ENCODE peak calls at places on chromosomes 11 and 22, in eight cellular contexts. Q is brain microvascular endothelial cell, P is RWPE1, H is ovary, G is pancreas, T is OCI-LY7, N is DND-41, B is kidney. S is an unnamed sample.

GRCh38 chr22:16801571-16801970 is 23.6 kb downstream of the XKR3 start:
- DNase-seq in Q (no peak), P (no peak), H (no peak), G (no peak), T (no peak), N (no peak), B (no peak), S (no peak)

GRCh38 chr11:44424841-44425240 is 114.9 kb upstream of the ALX4 start:
- DNase-seq in Q (no peak), P (peak), H (no peak), G (no peak), T (no peak), N (no peak), B (no peak), S (no peak)

GRCh38 chr22:44307509-44308169 is 5.1 kb downstream of the SHISAL1 start:
- DNase-seq in Q (no peak), P (no peak), H (peak), G (peak), T (no peak), N (no peak), B (no peak), S (peak)

GRCh38 chr11:128488471-128488870 is 98.9 kb downstream of the ETS1 start:
- DNase-seq in Q (peak), P (peak), H (no peak), G (no peak), T (no peak), N (no peak), B (no peak), S (no peak)

GRCh38 chr11:11148104-11148509 is 204.9 kb downstream of the CSNK2A3 start:
- DNase-seq in Q (peak), P (peak), H (peak), G (no peak), T (no peak), N (no peak), B (peak), S (peak)

GRCh38 chr11:215581-216037 is 8.1 kb downstream of the RIC8A start:
- DNase-seq in Q (no peak), P (no peak), H (no peak), G (no peak), T (no peak), N (no peak), B (peak), S (peak)

GRCh38 chr22:40982482-40983385 is 31.6 kb downstream of the RBX1 start:
- DNase-seq in Q (no peak), P (no peak), H (no peak), G (no peak), T (peak), N (no peak), B (no peak), S (no peak)

GRCh38 chr11:17473071-17473744 is 3.4 kb downstream of the ABCC8 start:
- DNase-seq in Q (peak), P (no peak), H (no peak), G (no peak), T (no peak), N (no peak), B (no peak), S (no peak)

GRCh38 chr11:123173040-123173855 is 21.8 kb downstream of the CLMP start:
- DNase-seq in Q (peak), P (peak), H (no peak), G (no peak), T (no peak), N (no peak), B (no peak), S (no peak)

GRCh38 chr11:63941901-63942300 is 3.1 kb downstream of the NAA40 start:
- DNase-seq in Q (no peak), P (no peak), H (no peak), G (no peak), T (no peak), N (no peak), B (no peak), S (no peak)

GRCh38 chr22:35155403-35156025 is 89.6 kb downstream of the ISX start:
- DNase-seq in Q (no peak), P (no peak), H (no peak), G (no peak), T (no peak), N (no peak), B (no peak), S (no peak)
- TF ChIP-seq CTCF in Q (no peak), P (no peak), H (no peak), G (no peak), T (no peak), N (peak), B (no peak), S (no peak)

GRCh38 chr22:38203855-38204497 is 2.2 kb downstream of the MAFF start:
- DNase-seq in Q (peak), P (no peak), H (no peak), G (no peak), T (peak), N (no peak), B (no peak), S (peak)
- H3K27ac ChIP-seq in Q (peak), P (peak), H (peak), G (no peak), T (peak), N (no peak), B (peak), S (peak)

GRCh38 chr11:80239217-80239616 is 798.4 kb upstream of the TENM4 start:
- DNase-seq in Q (no peak), P (no peak), H (peak), G (no peak), T (no peak), N (no peak), B (no peak), S (no peak)
- TF ChIP-seq CTCF in Q (no peak), P (no peak), H (no peak), G (no peak), T (no peak), N (no peak), B (no peak), S (no peak)

GRCh38 chr11:95886462-95886861 is 37.4 kb downstream of the MTMR2 start:
- DNase-seq in Q (no peak), P (no peak), H (no peak), G (no peak), T (no peak), N (no peak), B (no peak), S (no peak)

GRCh38 chr11:95883381-95883780 is 40.5 kb downstream of the MTMR2 start:
- DNase-seq in Q (no peak), P (no peak), H (no peak), G (no peak), T (no peak), N (no peak), B (no peak), S (no peak)

GRCh38 chr11:95884364-95884763 is 39.5 kb downstream of the MTMR2 start:
- DNase-seq in Q (peak), P (peak), H (no peak), G (no peak), T (no peak), N (no peak), B (no peak), S (no peak)

GRCh38 chr11:95888439-95888838 is 35.5 kb downstream of the MTMR2 start:
- DNase-seq in Q (no peak), P (no peak), H (no peak), G (no peak), T (no peak), N (no peak), B (no peak), S (no peak)

DNA sequence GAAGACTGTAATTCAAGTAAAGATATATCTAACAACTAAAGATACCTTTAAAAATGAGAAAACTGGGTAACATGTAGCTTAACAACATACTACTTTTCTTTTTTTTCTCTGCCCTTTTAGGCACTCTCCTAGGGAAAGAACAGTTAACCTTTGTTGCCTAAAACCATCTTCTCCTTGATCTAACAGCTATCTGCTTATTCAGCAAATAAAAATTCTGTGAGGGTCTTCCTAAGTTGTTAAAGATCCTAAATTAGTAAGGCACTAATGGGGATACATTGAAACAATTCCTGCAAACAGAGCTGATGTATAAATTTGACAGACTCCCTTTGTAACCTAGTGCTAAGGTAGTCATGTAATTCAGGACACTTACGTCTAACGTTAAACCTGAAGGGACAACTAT is 39.1 kb downstream of the MTMR2 start:
- DNase-seq in Q (no peak), P (no peak), H (no peak), G (no peak), T (no peak), N (no peak), B (no peak), S (no peak)
- H3K27ac ChIP-seq in Q (peak), P (no peak), H (no peak), G (no peak), T (no peak), N (no peak), B (no peak), S (no peak)

GRCh38 chr11:47971501-47971900 is 8.9 kb upstream of the PTPRJ start:
- DNase-seq in Q (no peak), P (no peak), H (no peak), G (no peak), T (no peak), N (no peak), B (no peak), S (no peak)
- TF ChIP-seq CTCF in Q (no peak), P (no peak), H (no peak), G (no peak), T (no peak), N (no peak), B (no peak), S (no peak)